ENCODE peak calls at places on chromosomes 1 and 21, in seven cellular contexts. H, E, X, U, K, S and R are unnamed samples.

GRCh38 chr1:81706650-81707435 is 93.9 kb upstream of the ADGRL2 start:
- DNase-seq in H (peak), E (no peak), X (peak), U (no peak), K (no peak), S (peak), R (peak)

GRCh38 chr1:95247607-95248006 is 13.6 kb downstream of the RWDD3 start:
- DNase-seq in H (no peak), E (no peak), X (no peak), U (no peak), K (no peak), S (no peak), R (no peak)

GRCh38 chr1:41365772-41366427 is 4.7 kb downstream of the FOXO6 start:
- DNase-seq in H (no peak), E (no peak), X (no peak), U (no peak), K (peak), S (no peak), R (no peak)

GRCh38 chr1:150464422-150464826 is 22.8 kb upstream of the TARS2 start:
- DNase-seq in H (peak), E (no peak), X (peak), U (peak), K (peak), S (peak), R (peak)

GRCh38 chr1:14804626-14805025 is 206.1 kb downstream of the KAZN start:
- DNase-seq in H (no peak), E (no peak), X (no peak), U (no peak), K (no peak), S (no peak), R (no peak)

GRCh38 chr1:119794856-119795255 is 16.4 kb downstream of the REG4 start:
- DNase-seq in H (no peak), E (no peak), X (no peak), U (no peak), K (no peak), S (peak), R (peak)

GRCh38 chr1:214107322-214108096 is 119.7 kb downstream of the PROX1 start:
- DNase-seq in H (no peak), E (no peak), X (no peak), U (no peak), K (no peak), S (peak), R (peak)

GRCh38 chr1:35702540-35702939 is 16.1 kb downstream of the C1orf216 start:
- DNase-seq in H (no peak), E (no peak), X (no peak), U (no peak), K (no peak), S (no peak), R (no peak)

GRCh38 chr1:212225416-212225815 is 59.8 kb upstream of the PPP2R5A start:
- DNase-seq in H (no peak), E (no peak), X (no peak), U (no peak), K (no peak), S (no peak), R (no peak)

GRCh38 chr1:223378754-223379153 is 14.5 kb upstream of the CCDC185 start:
- DNase-seq in H (no peak), E (no peak), X (no peak), U (no peak), K (no peak), S (no peak), R (no peak)

GRCh38 chr1:58773406-58773840 is 10.4 kb downstream of the JUN start:
- DNase-seq in H (peak), E (no peak), X (peak), U (no peak), K (peak), S (peak), R (peak)

DNA sequence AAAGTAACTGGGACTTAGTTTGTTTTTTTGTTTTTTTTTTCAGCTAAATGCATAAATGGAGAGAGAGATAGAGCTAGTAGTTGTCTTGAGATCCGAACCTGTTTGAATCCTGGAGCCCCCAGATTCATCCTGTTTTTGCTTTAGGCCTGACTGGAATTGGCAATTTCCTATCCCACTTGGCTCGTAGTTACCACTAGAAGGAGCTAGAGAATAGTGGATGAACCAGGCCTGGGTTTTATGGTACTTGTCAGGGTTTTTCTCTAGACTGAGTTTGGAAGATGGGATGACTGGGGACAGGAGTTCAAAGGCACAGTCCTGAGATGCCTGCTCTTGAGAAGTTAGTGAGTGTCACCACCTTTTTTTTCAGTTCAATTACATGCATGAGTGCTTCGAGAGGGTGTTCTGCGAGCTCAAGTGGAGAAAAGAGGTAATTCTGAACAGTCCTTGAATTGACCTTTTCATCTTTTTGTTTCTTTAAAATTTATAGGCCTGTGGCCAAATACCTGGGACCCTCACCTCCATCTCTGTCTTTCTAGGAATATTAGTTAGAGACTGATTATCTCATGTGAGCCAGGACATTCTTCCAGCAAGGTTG is 23.4 kb downstream of the CELF3 start:
- DNase-seq in H (peak), E (no peak), X (peak), U (no peak), K (no peak), S (peak), R (peak)
- TF ChIP-seq CTCF in H (peak), E (peak), X (peak), U (peak), K (peak), S (peak), R (peak)

GRCh38 chr1:72693899-72694298 is 411.6 kb upstream of the NEGR1 start:
- DNase-seq in H (no peak), E (no peak), X (no peak), U (no peak), K (no peak), S (no peak), R (no peak)

GRCh38 chr1:72697410-72697809 is 415.1 kb upstream of the NEGR1 start:
- DNase-seq in H (no peak), E (no peak), X (no peak), U (no peak), K (no peak), S (no peak), R (no peak)

GRCh38 chr1:72690871-72691270 is 408.5 kb upstream of the NEGR1 start:
- DNase-seq in H (no peak), E (no peak), X (no peak), U (no peak), K (no peak), S (no peak), R (no peak)

DNA sequence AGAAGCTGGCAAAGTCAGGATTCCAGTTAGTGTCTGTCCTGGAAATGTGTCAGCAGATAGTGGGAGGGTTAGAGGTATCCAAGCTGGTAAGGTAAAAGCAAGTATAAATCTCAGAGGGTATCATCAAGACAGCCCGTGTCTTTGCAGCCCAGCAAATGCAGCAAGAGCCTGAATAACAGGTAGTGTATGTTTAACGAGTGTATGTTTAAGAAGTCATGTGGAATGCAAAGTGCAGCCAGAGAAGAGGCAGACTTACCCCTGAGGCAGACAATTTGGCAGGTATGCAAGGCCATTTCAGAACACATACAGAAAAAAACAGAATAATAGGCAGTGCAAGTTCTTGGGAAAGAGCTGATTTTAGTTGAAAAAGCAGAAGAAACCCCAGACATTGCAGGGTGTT is 411.0 kb upstream of the NEGR1 start:
- DNase-seq in H (no peak), E (no peak), X (no peak), U (no peak), K (peak), S (no peak), R (no peak)
- H3K4me3 ChIP-seq in H (no peak), E (no peak), X (no peak), U (no peak), K (no peak), S (no peak), R (no peak)

DNA sequence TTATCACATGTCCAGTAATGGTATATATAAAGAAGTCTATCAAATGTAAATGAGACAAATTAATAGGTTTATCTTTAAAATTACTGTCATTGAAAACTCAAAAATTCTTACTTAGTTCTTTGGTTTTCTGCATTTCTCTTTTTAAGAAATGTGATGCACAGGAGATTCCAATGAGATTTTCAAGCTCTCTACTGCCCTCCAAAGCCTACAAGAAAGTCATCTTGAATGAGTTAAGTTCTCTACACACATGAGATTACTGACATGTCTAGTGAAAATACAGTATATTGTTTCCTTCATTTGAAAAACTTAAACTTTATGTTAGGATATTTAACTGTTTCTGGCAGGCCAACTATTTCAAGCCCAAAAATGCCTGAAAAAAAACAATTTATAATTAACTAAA is 68.8 kb downstream of the ITGB3BP start:
- DNase-seq in H (peak), E (no peak), X (peak), U (no peak), K (no peak), S (peak), R (peak)
- TF ChIP-seq CTCF in H (no peak), E (peak), X (peak), U (peak), K (no peak), S (peak), R (peak)

GRCh38 chr1:190477687-190478192 is at the start of gene BRINP3:
- DNase-seq in H (no peak), E (no peak), X (no peak), U (no peak), K (no peak), S (peak), R (peak)

GRCh38 chr1:190474010-190474409 is 3.7 kb downstream of the BRINP3 start:
- DNase-seq in H (no peak), E (no peak), X (no peak), U (no peak), K (no peak), S (no peak), R (no peak)

GRCh38 chr1:190478193-190479007 is 736 bp upstream of the BRINP3 start:
- DNase-seq in H (peak), E (no peak), X (no peak), U (no peak), K (peak), S (peak), R (peak)

GRCh38 chr1:190474587-190475305 is 2.9 kb downstream of the BRINP3 start:
- DNase-seq in H (no peak), E (no peak), X (no peak), U (no peak), K (no peak), S (peak), R (peak)

DNA sequence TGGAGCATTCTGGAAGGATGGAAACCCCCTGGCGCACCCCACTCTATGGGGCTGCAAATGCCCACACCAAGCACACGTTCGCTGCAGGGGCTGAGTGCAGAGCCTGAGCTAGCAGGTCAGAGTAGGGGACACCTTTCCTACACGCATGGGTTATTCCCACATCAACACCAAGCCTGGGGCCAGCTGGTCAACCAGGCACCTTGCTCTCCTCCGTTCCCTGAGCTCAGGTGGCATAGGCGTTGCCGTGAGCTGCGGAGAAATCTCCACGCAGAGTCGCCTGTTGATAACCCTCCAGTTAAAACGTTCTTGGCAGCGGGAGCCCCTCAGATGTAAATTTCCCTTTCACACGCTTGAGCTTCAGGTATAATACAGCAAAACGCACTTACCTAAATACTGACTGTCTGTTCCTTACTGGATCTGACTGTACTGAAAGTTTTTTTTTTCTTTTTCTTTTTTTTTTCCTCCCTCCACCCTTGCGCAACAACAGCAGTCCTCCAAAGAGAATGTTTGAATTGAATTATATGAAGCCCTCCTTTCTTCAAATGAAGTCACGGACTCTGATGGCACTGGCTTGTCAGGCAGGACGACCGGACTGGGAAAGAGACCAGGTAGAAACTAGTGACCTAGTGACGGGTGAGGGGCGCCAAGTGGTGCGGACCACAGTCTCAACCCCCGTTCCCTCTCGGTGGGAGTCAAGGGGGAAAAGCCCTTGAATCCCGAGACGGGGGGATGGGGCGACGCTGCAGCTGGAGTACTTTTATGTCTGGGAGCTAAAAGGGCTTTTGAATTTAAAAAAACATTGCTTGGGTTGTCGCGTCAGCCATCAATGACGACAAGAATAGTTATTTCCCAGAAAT is 2.0 kb downstream of the BRINP3 start:
- DNase-seq in H (no peak), E (no peak), X (no peak), U (no peak), K (no peak), S (peak), R (peak)
- H3K4me3 ChIP-seq in H (no peak), E (no peak), X (no peak), U (peak), K (peak), S (peak), R (peak)

GRCh38 chr1:2514863-2515762 is 11.3 kb downstream of the PANK4 start:
- DNase-seq in H (no peak), E (no peak), X (no peak), U (no peak), K (no peak), S (no peak), R (no peak)

GRCh38 chr1:2510366-2511155 is 15.8 kb downstream of the PANK4 start:
- DNase-seq in H (no peak), E (no peak), X (no peak), U (no peak), K (no peak), S (no peak), R (no peak)

GRCh38 chr1:2513939-2514650 is 12.3 kb downstream of the PANK4 start:
- DNase-seq in H (no peak), E (no peak), X (no peak), U (no peak), K (no peak), S (no peak), R (no peak)

GRCh38 chr1:2515763-2516080 is 10.7 kb downstream of the PANK4 start:
- DNase-seq in H (no peak), E (no peak), X (no peak), U (no peak), K (no peak), S (no peak), R (no peak)

GRCh38 chr1:2512862-2513421 is 13.5 kb downstream of the PANK4 start:
- DNase-seq in H (no peak), E (no peak), X (no peak), U (no peak), K (no peak), S (no peak), R (no peak)
- TF ChIP-seq CTCF in H (no peak), E (no peak), X (no peak), U (no peak), K (no peak), S (no peak), R (no peak)

DNA sequence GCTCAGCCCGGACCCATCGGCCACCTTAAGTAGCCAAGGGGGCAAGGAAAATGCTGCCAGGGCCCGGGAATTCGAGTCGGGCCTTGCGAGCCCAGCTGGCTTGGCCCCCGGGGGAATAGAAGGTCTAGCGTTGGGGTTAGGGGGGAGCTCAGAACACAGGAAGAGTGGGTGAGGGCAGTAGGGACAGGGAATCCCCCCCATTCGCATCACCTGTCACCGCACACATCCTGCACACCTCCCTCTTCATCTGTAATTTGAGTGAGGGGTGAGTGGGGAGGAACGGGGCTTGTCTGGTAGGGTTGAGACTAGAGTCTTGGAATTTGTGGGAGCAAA is 366 bp upstream of the PLXNA2 start:
- DNase-seq in H (no peak), E (no peak), X (no peak), U (no peak), K (no peak), S (no peak), R (no peak)
- H3K4me3 ChIP-seq in H (peak), E (peak), X (peak), U (peak), K (peak), S (peak), R (peak)

GRCh38 chr1:2470290-2471158 is 5.6 kb upstream of the PLCH2 start:
- DNase-seq in H (no peak), E (no peak), X (no peak), U (no peak), K (no peak), S (no peak), R (no peak)

GRCh38 chr1:2472561-2473166 is 3.4 kb upstream of the PLCH2 start:
- DNase-seq in H (no peak), E (no peak), X (no peak), U (no peak), K (no peak), S (no peak), R (no peak)

GRCh38 chr1:2471159-2471471 is 5.0 kb upstream of the PLCH2 start:
- DNase-seq in H (no peak), E (no peak), X (no peak), U (no peak), K (no peak), S (no peak), R (no peak)

GRCh38 chr1:2472109-2472508 is 4.0 kb upstream of the PLCH2 start:
- DNase-seq in H (no peak), E (no peak), X (no peak), U (no peak), K (no peak), S (no peak), R (no peak)

DNA sequence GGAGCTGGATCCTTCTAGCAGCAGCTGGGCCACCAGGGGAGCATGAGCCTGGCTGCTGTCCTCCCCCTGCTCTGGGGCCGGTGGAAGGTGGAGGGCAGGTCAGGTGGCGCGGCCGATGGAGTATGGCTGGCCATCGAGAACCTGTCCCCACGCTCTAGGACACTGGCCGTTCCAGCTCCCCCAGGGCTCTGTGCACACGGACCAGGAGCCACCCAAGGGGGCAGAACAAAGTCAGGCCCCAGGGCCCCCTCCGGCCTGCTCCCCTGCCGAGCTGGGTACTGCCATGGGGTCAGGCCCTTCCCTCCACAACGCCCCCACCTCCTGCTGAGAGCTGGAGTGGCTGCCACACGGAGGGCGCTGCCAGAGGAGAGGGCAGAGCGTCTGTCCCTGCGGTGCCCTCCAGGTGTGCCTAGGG is 4.5 kb upstream of the PLCH2 start:
- DNase-seq in H (no peak), E (no peak), X (no peak), U (no peak), K (no peak), S (no peak), R (no peak)
- TF ChIP-seq CTCF in H (no peak), E (no peak), X (no peak), U (no peak), K (no peak), S (no peak), R (no peak)

GRCh38 chr21:33968082-33968997 is 52.7 kb upstream of the ATP5PO start:
- DNase-seq in H (peak), E (no peak), X (peak), U (no peak), K (no peak), S (peak), R (peak)
- H3K4me3 ChIP-seq in H (no peak), E (no peak), X (no peak), U (no peak), K (no peak), S (no peak), R (peak)

GRCh38 chr1:158283965-158284364 is 5.8 kb upstream of the CD1C start:
- DNase-seq in H (peak), E (no peak), X (no peak), U (no peak), K (no peak), S (no peak), R (no peak)
- TF ChIP-seq CTCF in H (no peak), E (no peak), X (no peak), U (no peak), K (no peak), S (no peak), R (no peak)